ENCODE peak calls at places on chromosomes 3 and 15, in ten cellular contexts. P, C, F, D, L, X, K, J, R and S are unnamed samples.

GRCh38 chr15:41862515-41863116 is 24.0 kb downstream of the PLA2G4B start:
- DNase-seq in K (no peak), X (no peak), J (peak), F (peak), C (no peak), R (peak), D (no peak), L (peak), P (no peak), S (no peak)

GRCh38 chr3:52093751-52094525 is 37.6 kb upstream of the DUSP7 start:
- DNase-seq in R (no peak), F (no peak), K (peak), P (peak), J (no peak), D (peak), X (no peak), C (no peak), L (no peak), S (no peak)

GRCh38 chr3:36525115-36525711 is 144.9 kb downstream of the STAC start:
- DNase-seq in J (peak), X (no peak), F (no peak), R (no peak), K (peak), D (peak), C (no peak), P (peak), L (no peak), S (no peak)

GRCh38 chr3:177208746-177209145 is 11.5 kb upstream of the TBL1XR1 start:
- DNase-seq in R (no peak), P (no peak), J (no peak), F (no peak), D (no peak), L (peak), X (no peak), K (no peak), C (no peak), S (no peak)

GRCh38 chr3:17431004-17431403 is 311.4 kb downstream of the TBC1D5 start:
- DNase-seq in F (no peak), L (peak), R (peak), K (peak), X (no peak), P (peak), C (no peak), J (peak), D (peak), S (peak)

GRCh38 chr3:122927726-122928125 is 99.8 kb downstream of the SEMA5B start:
- DNase-seq in D (no peak), K (no peak), F (peak), C (no peak), P (no peak), J (no peak), L (no peak), X (no peak), R (no peak), S (no peak)

GRCh38 chr3:188976407-188976806 is 195.4 kb upstream of the TPRG1 start:
- DNase-seq in J (no peak), X (no peak), R (no peak), K (no peak), F (no peak), D (no peak), P (no peak), C (no peak), L (no peak), S (no peak)

GRCh38 chr15:70775160-70775559 is 11.8 kb upstream of the UACA start:
- DNase-seq in P (peak), D (peak), C (no peak), L (no peak), K (peak), R (no peak), J (no peak), X (no peak), F (no peak), S (no peak)

GRCh38 chr3:171135536-171135935 is 109.0 kb upstream of the SLC2A2 start:
- DNase-seq in R (no peak), J (no peak), P (peak), D (peak), L (no peak), F (no peak), C (no peak), X (no peak), K (peak), S (no peak)

GRCh38 chr3:197371521-197372075 is 73.2 kb upstream of the DLG1 start:
- DNase-seq in L (no peak), F (no peak), P (no peak), C (no peak), R (peak), J (no peak), D (peak), K (peak), X (no peak), S (no peak)

GRCh38 chr15:47817825-47818681 is 100.7 kb downstream of the SEMA6D start:
- DNase-seq in K (no peak), X (no peak), J (peak), F (no peak), D (no peak), C (no peak), P (no peak), R (no peak), L (no peak), S (no peak)

GRCh38 chr3:191353022-191353777 is 22.9 kb upstream of the UTS2B start:
- DNase-seq in F (no peak), J (no peak), K (no peak), R (peak), L (peak), X (no peak), P (no peak), D (no peak), C (no peak), S (no peak)

GRCh38 chr3:189652042-189652441 is 20.9 kb downstream of the TP63 start:
- DNase-seq in K (peak), R (no peak), C (no peak), J (peak), X (no peak), F (no peak), L (no peak), P (peak), D (no peak), S (peak)

GRCh38 chr15:95511680-95512079 is 818.8 kb upstream of the NR2F2 start:
- DNase-seq in D (peak), L (no peak), X (no peak), R (no peak), P (peak), J (no peak), F (no peak), C (no peak), K (peak), S (no peak)

GRCh38 chr3:69282191-69282590 is 103.7 kb downstream of the FRMD4B start:
- DNase-seq in J (no peak), D (peak), R (no peak), X (peak), L (peak), F (no peak), K (no peak), P (peak), C (no peak), S (no peak)

GRCh38 chr3:106213954-106214353 is 345.1 kb upstream of the CBLB start:
- DNase-seq in X (no peak), L (no peak), J (no peak), D (no peak), K (no peak), P (no peak), R (no peak), F (no peak), C (no peak), S (no peak)

GRCh38 chr15:57218826-57219576 is 157.3 kb upstream of the CGNL1 start:
- DNase-seq in D (peak), R (peak), L (no peak), F (no peak), C (no peak), P (peak), K (peak), X (no peak), J (peak), S (peak)

GRCh38 chr3:77141423-77141822 is 101.5 kb downstream of the ROBO2 start:
- DNase-seq in X (no peak), C (no peak), D (no peak), P (no peak), J (no peak), K (no peak), F (no peak), R (no peak), L (no peak), S (no peak)

GRCh38 chr3:134002326-134002725 is 27.4 kb downstream of the SLCO2A1 start:
- DNase-seq in L (no peak), R (no peak), J (no peak), X (no peak), C (no peak), D (peak), P (peak), K (peak), F (no peak), S (no peak)

GRCh38 chr3:85801955-85802354 is 843.2 kb downstream of the CADM2 start:
- DNase-seq in L (no peak), D (peak), C (no peak), J (peak), F (no peak), X (no peak), R (peak), K (no peak), P (no peak), S (no peak)

GRCh38 chr15:80936288-80937078 is 53.1 kb downstream of the MESD start:
- DNase-seq in P (no peak), X (no peak), K (no peak), R (no peak), L (no peak), J (no peak), D (no peak), C (no peak), F (peak), S (no peak)

GRCh38 chr3:10217359-10217758 is 30.9 kb upstream of the TATDN2 start:
- DNase-seq in D (no peak), X (no peak), L (no peak), J (no peak), P (no peak), R (no peak), C (no peak), K (no peak), F (no peak), S (no peak)

GRCh38 chr3:26280517-26280916 is 342.1 kb upstream of the LRRC3B start:
- DNase-seq in K (no peak), R (no peak), D (no peak), X (no peak), L (no peak), C (no peak), F (no peak), P (no peak), J (peak), S (no peak)

GRCh38 chr3:149151843-149152242 is 22.4 kb downstream of the HPS3 start:
- DNase-seq in C (no peak), P (peak), R (peak), D (peak), F (no peak), K (peak), J (no peak), L (no peak), X (no peak), S (no peak)

GRCh38 chr15:39056357-39056756 is 491.7 kb upstream of the RASGRP1 start:
- DNase-seq in X (no peak), C (no peak), R (no peak), D (peak), K (no peak), J (no peak), P (no peak), F (no peak), L (no peak), S (no peak)

GRCh38 chr3:53436828-53437227 is 57.6 kb upstream of the CACNA1D start:
- DNase-seq in X (no peak), K (no peak), R (no peak), J (no peak), D (no peak), L (no peak), F (no peak), C (no peak), P (no peak), S (no peak)

DNA sequence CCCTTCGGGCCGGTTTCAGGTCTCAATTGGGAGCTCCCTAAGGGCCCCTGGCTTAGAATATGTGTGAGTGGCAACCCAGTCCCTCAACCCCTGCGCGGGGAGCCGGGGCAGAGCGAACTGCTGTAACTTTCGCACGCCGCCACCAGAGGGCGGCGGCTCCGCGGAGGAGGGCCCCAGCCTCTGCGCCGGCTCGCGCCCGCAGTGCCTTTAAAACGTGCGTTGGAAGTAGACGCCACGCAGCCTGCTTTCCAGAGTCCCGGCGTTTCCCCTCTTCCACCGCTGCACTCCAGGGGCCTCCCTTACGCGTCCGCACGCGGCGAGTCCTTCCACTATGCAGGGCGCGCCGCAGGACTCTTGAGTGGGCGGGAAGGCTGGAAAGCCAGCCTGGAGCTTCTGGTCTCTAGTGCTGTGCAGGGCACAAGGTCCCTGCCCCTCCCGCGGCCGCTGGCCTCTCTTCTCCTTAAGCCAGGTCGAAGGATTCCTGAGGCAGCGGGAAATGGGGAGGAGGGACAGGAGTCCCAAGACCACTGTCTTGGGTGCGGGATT is 23.7 kb upstream of the RNU6-1 start:
- DNase-seq in F (peak), P (peak), J (peak), X (peak), K (peak), C (peak), D (peak), R (peak), L (peak), S (peak)
- H3K4me3 ChIP-seq in F (peak), P (peak), J (peak), X (peak), K (peak), C (peak), D (peak), R (peak), L (peak), S (peak)

GRCh38 chr3:192515661-192516040 is 211.7 kb downstream of the FGF12 start:
- DNase-seq in X (no peak), P (no peak), L (no peak), J (no peak), K (no peak), R (no peak), F (no peak), C (no peak), D (no peak), S (no peak)
- H3K4me3 ChIP-seq in X (no peak), P (no peak), L (no peak), J (peak), K (no peak), R (no peak), F (peak), C (no peak), D (no peak), S (no peak)

GRCh38 chr15:82572311-82572710 is 32.1 kb upstream of the RPS17 start:
- DNase-seq in R (no peak), D (no peak), J (no peak), X (no peak), F (no peak), C (peak), K (no peak), P (peak), L (no peak), S (no peak)
- H3K4me3 ChIP-seq in R (no peak), D (no peak), J (peak), X (no peak), F (no peak), C (no peak), K (peak), P (no peak), L (no peak), S (no peak)

GRCh38 chr3:138082085-138082991 is 33.1 kb downstream of the DZIP1L start:
- DNase-seq in L (peak), F (no peak), K (peak), C (peak), P (peak), X (peak), R (peak), J (no peak), D (peak), S (peak)
- H3K4me3 ChIP-seq in L (no peak), F (no peak), K (peak), C (no peak), P (peak), X (no peak), R (no peak), J (no peak), D (no peak), S (peak)

GRCh38 chr15:93073465-93073952 is 15.5 kb downstream of the RGMA start:
- DNase-seq in X (no peak), F (peak), D (no peak), L (no peak), P (no peak), C (peak), K (no peak), R (no peak), J (peak), S (no peak)
- H3K4me3 ChIP-seq in X (no peak), F (peak), D (no peak), L (no peak), P (peak), C (peak), K (peak), R (peak), J (peak), S (no peak)

GRCh38 chr3:46559030-46559704 is 6.9 kb downstream of the LRRC2 start:
- DNase-seq in J (no peak), F (no peak), P (no peak), D (no peak), L (peak), R (no peak), C (no peak), X (no peak), K (no peak), S (no peak)
- H3K4me3 ChIP-seq in J (no peak), F (peak), P (no peak), D (no peak), L (no peak), R (peak), C (no peak), X (no peak), K (no peak), S (no peak)